ENCODE peak calls at places on chromosomes 7 and 10, in five cellular contexts. K is gastrocnemius medialis, E is left ventricle myocardium inferior, Y is fibroblast of lung, I is pancreas. O is an unnamed sample.

GRCh38 chr7:91043181-91043580 is 221.1 kb upstream of the FZD1 start:
- DNase-seq in K (no peak), E (no peak), Y (no peak), I (no peak), O (no peak)

GRCh38 chr10:43395571-43396060 is 13.4 kb downstream of the HNRNPF start:
- DNase-seq in K (no peak), E (no peak), Y (no peak), I (peak; percentile 41), O (no peak)

GRCh38 chr7:457814-458510 is 61.7 kb downstream of the PDGFA start:
- DNase-seq in K (no peak), E (no peak), Y (no peak), I (peak; percentile 25), O (no peak)

GRCh38 chr10:88064608-88065383 is 201.4 kb downstream of the PTEN start:
- DNase-seq in K (peak; percentile 56), E (peak; percentile 71), Y (peak; percentile 90), I (no peak), O (peak; percentile 51)

GRCh38 chr10:70822421-70822820 is 6.7 kb downstream of the SGPL1 start:
- DNase-seq in K (no peak), E (no peak), Y (no peak), I (no peak), O (no peak)

GRCh38 chr10:32408690-32409089 is 37.2 kb upstream of the CCDC7 start:
- DNase-seq in K (no peak), E (no peak), Y (no peak), I (no peak), O (no peak)

GRCh38 chr10:87771871-87772500 is 46.0 kb downstream of the ATAD1 start:
- DNase-seq in K (no peak), E (no peak), Y (peak; percentile 46), I (no peak), O (no peak)

GRCh38 chr10:26446258-26446657 is 8.1 kb downstream of the APBB1IP start:
- DNase-seq in K (no peak), E (no peak), Y (no peak), I (no peak), O (no peak)

GRCh38 chr10:103917326-103918052 is 495 bp downstream of the STN1 start:
- DNase-seq in K (peak; percentile 38), E (peak; percentile 56), Y (no peak), I (no peak), O (peak; percentile 55)

GRCh38 chr10:33886299-33886698 is 551.8 kb upstream of the NRP1 start:
- DNase-seq in K (no peak), E (no peak), Y (no peak), I (no peak), O (no peak)

GRCh38 chr7:138663741-138664710 is 37.1 kb downstream of the SVOPL start:
- DNase-seq in K (no peak), E (no peak), Y (peak; percentile 2), I (no peak), O (no peak)

GRCh38 chr7:50377356-50377755 is 72.8 kb downstream of the FIGNL1 start:
- DNase-seq in K (no peak), E (no peak), Y (no peak), I (no peak), O (no peak)

GRCh38 chr7:99679400-99680191 is at the start of gene CYP3A5:
- DNase-seq in K (peak; percentile 25), E (no peak), Y (peak; percentile 58), I (peak; percentile 61), O (no peak)

GRCh38 chr7:133804127-133804526 is 323.0 kb upstream of the LRGUK start:
- DNase-seq in K (no peak), E (no peak), Y (no peak), I (no peak), O (no peak)

GRCh38 chr10:71435571-71436267 is 39.0 kb downstream of the CDH23 start:
- DNase-seq in K (no peak), E (peak; percentile 47), Y (no peak), I (no peak), O (peak; percentile 41)

GRCh38 chr10:7424315-7424714 is 13.5 kb upstream of the SFMBT2 start:
- DNase-seq in K (no peak), E (no peak), Y (no peak), I (no peak), O (no peak)

GRCh38 chr10:18254086-18254485 is 113.9 kb downstream of the CACNB2 start:
- DNase-seq in K (no peak), E (no peak), Y (peak; percentile 70), I (no peak), O (no peak)

GRCh38 chr10:103111031-103111917 is 81.8 kb downstream of the NT5C2 start:
- DNase-seq in K (no peak), E (no peak), Y (peak; percentile 40), I (no peak), O (no peak)

GRCh38 chr10:97376413-97376812 is 24.7 kb downstream of the RRP12 start:
- DNase-seq in K (no peak), E (no peak), Y (no peak), I (no peak), O (no peak)

GRCh38 chr7:159097661-159098423 is 46.8 kb downstream of the VIPR2 start:
- DNase-seq in K (no peak), E (no peak), Y (no peak), I (peak; percentile 16), O (no peak)

GRCh38 chr7:103609778-103610177 is 163.8 kb upstream of the SLC26A5 start:
- DNase-seq in K (no peak), E (no peak), Y (no peak), I (no peak), O (no peak)

GRCh38 chr10:131814567-131815290 is 86.1 kb upstream of the PPP2R2D start:
- DNase-seq in K (no peak), E (no peak), Y (no peak), I (no peak), O (no peak)

GRCh38 chr7:44646176-44646920 is 39.9 kb downstream of the OGDH start:
- DNase-seq in K (peak; percentile 61), E (no peak), Y (peak; percentile 33), I (no peak), O (no peak)

GRCh38 chr7:41006591-41006990 is 696.3 kb downstream of the INHBA start:
- DNase-seq in K (no peak), E (no peak), Y (peak; percentile 58), I (no peak), O (no peak)

DNA sequence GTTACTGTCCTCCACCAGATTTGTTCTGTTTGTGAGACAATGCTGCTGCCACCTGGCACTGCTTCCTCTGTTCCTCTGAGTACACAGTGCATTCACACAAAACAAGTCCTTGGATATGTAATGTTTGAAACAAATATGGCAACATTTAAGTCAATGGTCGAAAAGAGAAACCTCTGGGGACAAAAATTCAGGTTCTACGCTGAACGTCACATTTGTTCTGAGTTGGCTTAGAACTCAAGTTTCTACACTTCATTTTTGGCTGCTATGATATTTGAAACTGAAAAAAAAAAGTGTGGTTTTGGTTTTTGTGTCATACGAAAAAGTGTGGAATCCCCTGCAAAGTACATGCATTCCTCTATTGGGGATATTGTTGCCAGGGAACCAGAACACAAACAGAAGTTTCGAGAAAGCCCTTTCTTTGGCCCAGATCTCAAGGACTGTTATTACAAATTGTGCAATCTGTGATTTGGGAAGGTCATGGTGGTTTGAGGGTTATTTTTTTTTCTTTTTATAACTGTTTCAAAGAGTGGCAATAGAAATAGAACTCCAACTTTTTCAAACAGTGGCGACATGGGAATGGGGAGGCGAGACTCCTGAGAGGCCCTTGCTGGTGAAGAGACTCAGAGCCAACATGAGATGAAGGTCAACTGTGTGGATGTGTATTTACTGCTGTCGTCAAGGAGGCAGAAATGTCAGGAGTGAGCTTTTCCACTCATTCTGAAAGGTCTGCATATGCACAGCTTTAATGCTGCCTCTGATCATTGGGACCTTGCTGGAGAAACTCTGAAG is 127.5 kb downstream of the CUBN start:
- DNase-seq in K (peak; percentile 15), E (peak; percentile 38), Y (peak; percentile 99), I (no peak), O (peak; percentile 29)
- TF ChIP-seq CTCF in K (no peak), E (no peak), Y (no peak), I (no peak), O (no peak)

GRCh38 chr10:22635650-22636049 is 78.7 kb downstream of the PIP4K2A start:
- DNase-seq in K (no peak), E (no peak), Y (no peak), I (no peak), O (no peak)
- H3K4me1 ChIP-seq in K (no peaks in the 10 kb centered on the region), E (peaks cover 26% of the 10 kb centered on the region), Y (peaks cover 3% of the 10 kb centered on the region), I (peaks cover under 1% of the 10 kb centered on the region), O (peaks cover 69% of the 10 kb centered on the region)

GRCh38 chr10:123269675-123270074 is 115.5 kb downstream of the BUB3 start:
- DNase-seq in K (no peak), E (no peak), Y (no peak), I (no peak), O (no peak)

GRCh38 chr10:123270806-123271205 is 116.6 kb downstream of the BUB3 start:
- DNase-seq in K (no peak), E (no peak), Y (no peak), I (no peak), O (no peak)

GRCh38 chr10:123270221-123270620 is 116.0 kb downstream of the BUB3 start:
- DNase-seq in K (no peak), E (no peak), Y (peak; percentile 2), I (no peak), O (no peak)

GRCh38 chr10:123274513-123275182 is 120.4 kb downstream of the BUB3 start:
- DNase-seq in K (no peak), E (no peak), Y (no peak), I (no peak), O (no peak)

DNA sequence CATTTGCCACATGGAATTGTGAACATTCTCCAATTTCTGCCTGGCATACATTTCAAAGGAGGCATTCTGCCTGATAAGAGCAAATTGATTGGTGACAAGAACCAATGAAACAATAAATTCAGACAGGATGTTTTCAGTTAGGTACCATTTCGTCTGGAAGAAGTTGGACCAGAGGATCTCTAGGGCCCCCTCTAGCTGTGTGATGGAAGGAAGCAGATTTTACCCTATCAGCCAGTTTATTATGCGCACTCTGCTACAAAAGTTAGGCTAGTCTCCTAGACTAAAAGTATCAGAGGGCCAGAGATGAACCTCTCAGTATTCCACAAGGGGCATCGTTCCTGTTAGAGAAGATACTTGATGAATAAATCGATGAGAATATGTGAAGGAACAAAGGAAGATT is 118.0 kb downstream of the BUB3 start:
- DNase-seq in K (no peak), E (no peak), Y (no peak), I (no peak), O (no peak)
- TF ChIP-seq CTCF in K (no peak), E (no peak), Y (no peak), I (no peak), O (no peak)

DNA sequence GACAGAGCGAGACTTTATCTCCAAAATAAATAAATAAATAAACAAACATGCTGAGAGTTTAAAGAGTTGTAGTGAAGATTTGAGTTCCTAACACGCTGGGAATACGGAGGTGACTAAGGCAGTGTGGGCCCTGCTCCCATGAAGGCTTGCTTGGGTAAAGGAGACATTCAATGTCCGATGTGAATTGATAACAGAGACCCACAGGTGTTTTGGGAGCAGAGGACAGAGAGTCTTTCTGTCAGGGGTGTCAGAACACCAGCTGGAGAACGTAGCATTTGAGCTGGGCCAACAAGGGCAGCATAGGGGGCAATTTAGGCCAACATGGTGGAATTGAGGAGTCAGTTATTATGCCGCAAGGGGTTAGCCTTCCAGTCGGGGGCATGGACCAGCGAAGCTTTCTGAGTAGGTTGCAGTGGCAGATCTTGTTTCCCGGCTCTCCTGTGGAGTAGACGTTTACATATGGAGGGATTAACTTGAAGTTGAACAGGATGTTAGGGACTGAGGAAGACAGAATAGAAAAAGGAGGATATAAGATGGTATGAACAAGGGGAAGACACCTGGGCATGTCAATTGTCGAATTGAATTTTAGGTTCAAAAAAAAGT is 5.6 kb downstream of the PROSER2 start:
- DNase-seq in K (no peak), E (no peak), Y (no peak), I (no peak), O (no peak)
- H3K4me1 ChIP-seq in K (no peaks in the 10 kb centered on the region), E (peaks cover 10% of the 10 kb centered on the region), Y (no peaks in the 10 kb centered on the region), I (peaks cover 32% of the 10 kb centered on the region), O (peaks cover 5% of the 10 kb centered on the region)

O was measured in heart right ventricle.